ENCODE peak calls at places on chromosomes 1 and 21, in nine cellular contexts. E is occipital lobe; P is transverse colon; W is NCI-H524; R is LHCN-M2; I is hepatocyte; B is stimulated activated CD8-positive, alpha-beta memory T cell treated with anti-CD3 and anti-CD28 coated beads, Interleukin-15, amount 100 ng/mL, for 4 hours; H is fibroblast of the conjunctiva; A is G401. X is an unnamed sample.

GRCh38 chr1:88519156-88519555 is 164.9 kb upstream of the PKN2 start:
- DNase-seq in A (no peak), E (no peak), R (no peak), P (no peak), B (no peak), W (no peak), H (no peak), I (no peak), X (no peak)

GRCh38 chr1:109687641-109688499 is at the start of gene GSTM1:
- DNase-seq in W (no peak), R (peak), E (no peak), A (no peak), H (peak), B (no peak), P (peak), I (peak), X (no peak)

GRCh38 chr1:56200446-56200845 is 378.9 kb downstream of the PLPP3 start:
- DNase-seq in A (no peak), R (peak), H (no peak), I (peak), B (no peak), W (no peak), P (no peak), E (no peak), X (no peak)

GRCh38 chr1:207713529-207713928 is 38.3 kb upstream of the CD46 start:
- DNase-seq in I (no peak), E (no peak), R (no peak), A (no peak), B (no peak), H (no peak), P (no peak), W (no peak), X (no peak)

GRCh38 chr1:44405041-44405803 is at the start of gene RNF220:
- DNase-seq in I (peak), H (peak), E (peak), R (peak), B (no peak), A (peak), P (peak), W (peak), X (no peak)

GRCh38 chr1:94071391-94071790 is 49.6 kb downstream of the ABCA4 start:
- DNase-seq in B (no peak), P (no peak), H (no peak), A (no peak), R (no peak), W (no peak), E (no peak), I (no peak), X (no peak)

GRCh38 chr21:34806423-34806822 is 137.6 kb downstream of the CLIC6 start:
- DNase-seq in W (no peak), I (no peak), R (no peak), A (no peak), E (no peak), B (no peak), H (no peak), P (no peak), X (no peak)

GRCh38 chr1:221708076-221708571 is 33.8 kb downstream of the DUSP10 start:
- DNase-seq in E (no peak), P (no peak), H (no peak), B (peak), R (peak), A (peak), W (no peak), I (no peak), X (no peak)

GRCh38 chr1:41920658-41921057 is 1.9 kb upstream of the HIVEP3 start:
- DNase-seq in I (no peak), B (no peak), H (no peak), E (no peak), A (no peak), R (peak), W (no peak), P (no peak), X (no peak)

GRCh38 chr21:17585875-17586450 is 26.7 kb downstream of the BTG3 start:
- DNase-seq in E (no peak), B (no peak), P (no peak), A (peak), R (peak), W (no peak), I (peak), H (peak), X (no peak)

GRCh38 chr1:48619529-48619928 is 147.5 kb upstream of the SPATA6 start:
- DNase-seq in E (no peak), W (no peak), H (peak), R (peak), B (no peak), P (no peak), A (no peak), I (peak), X (no peak)

GRCh38 chr1:177209357-177209756 is 38.6 kb downstream of the BRINP2 start:
- DNase-seq in P (peak), R (peak), E (peak), H (peak), I (peak), B (no peak), A (peak), W (peak), X (peak)

GRCh38 chr21:38472709-38473108 is 25.6 kb downstream of the ERG start:
- DNase-seq in P (no peak), A (no peak), I (no peak), B (no peak), R (no peak), H (no peak), W (no peak), E (no peak), X (peak)

GRCh38 chr1:205915354-205915990 is 27.8 kb downstream of the SLC26A9 start:
- DNase-seq in A (peak), E (no peak), R (no peak), I (no peak), B (no peak), W (no peak), P (no peak), H (no peak), X (no peak)

GRCh38 chr1:118151312-118151937 is 33.6 kb downstream of the SPAG17 start:
- DNase-seq in A (peak), B (no peak), H (peak), P (peak), R (peak), E (peak), W (no peak), I (peak), X (no peak)

GRCh38 chr1:33060579-33061083 is 20.3 kb upstream of the AZIN2 start:
- DNase-seq in R (peak), E (peak), B (no peak), A (no peak), H (peak), P (no peak), I (no peak), W (no peak), X (no peak)

GRCh38 chr1:202888507-202889360 is at the start of gene RABIF:
- DNase-seq in R (peak), B (peak), W (peak), I (peak), E (peak), A (peak), P (peak), H (peak), X (peak)

GRCh38 chr1:30161953-30162352 is 561.4 kb downstream of the MATN1 start:
- DNase-seq in H (no peak), E (no peak), R (no peak), I (no peak), A (no peak), P (no peak), W (no peak), B (no peak), X (peak)

GRCh38 chr1:200925821-200926220 is 31.1 kb downstream of the INAVA start:
- DNase-seq in B (no peak), W (no peak), I (no peak), P (no peak), A (no peak), H (no peak), R (peak), E (no peak), X (no peak)

GRCh38 chr1:116820362-116820761 is 66.1 kb downstream of the CD2 start:
- DNase-seq in R (peak), W (no peak), B (no peak), E (peak), P (no peak), H (no peak), I (no peak), A (no peak), X (no peak)

GRCh38 chr1:152997911-152998310 is 3.6 kb upstream of the SPRR3 start:
- DNase-seq in E (no peak), R (no peak), H (no peak), P (no peak), W (no peak), B (no peak), A (no peak), I (no peak), X (no peak)

GRCh38 chr21:42366292-42367010 is at the start of gene TFF1:
- DNase-seq in E (no peak), R (no peak), W (no peak), B (no peak), H (no peak), A (no peak), I (peak), P (peak), X (no peak)

GRCh38 chr1:53343831-53344668 is 16.2 kb upstream of the LRP8 start:
- DNase-seq in W (no peak), P (no peak), A (no peak), I (peak), R (no peak), B (no peak), E (no peak), H (no peak), X (peak)

GRCh38 chr1:201681375-201681774 is 142.4 kb downstream of the NAV1 start:
- DNase-seq in E (no peak), H (no peak), B (no peak), I (no peak), R (no peak), W (no peak), P (no peak), A (no peak), X (no peak)

GRCh38 chr1:183842817-183843187 is 37.9 kb downstream of the RGL1 start:
- DNase-seq in A (no peak), W (no peak), I (no peak), P (no peak), B (no peak), R (no peak), E (no peak), H (no peak), X (no peak)

X was measured in esophagus muscularis mucosa.